ENCODE peak calls at places on chromosomes 5 and 9, in ten cellular contexts. One of them, this sample, is unnamed.

GRCh38 chr5:71747182-71747581 is 28.1 kb downstream of the CARTPT start:
- DNase-seq in naive B cell: no peak
- DNase-seq in GM18507: no peak
- DNase-seq in ovary: no peak
- DNase-seq in T-helper 1 cell: no peak
- DNase-seq in activated B cell treated with CpG ODN at 0.5 μM for 24 hours: no peak
- DNase-seq in M059J: no peak
- DNase-seq in spleen: no peak
- DNase-seq in glutamatergic neuron: no peak
- DNase-seq in kidney glomerular epithelial cell: no peak
- DNase-seq in this sample: no peak

GRCh38 chr9:134660407-134660806 is 18.8 kb downstream of the COL5A1 start:
- DNase-seq in naive B cell: no peak
- DNase-seq in GM18507: no peak
- DNase-seq in ovary: no peak
- DNase-seq in T-helper 1 cell: no peak
- DNase-seq in activated B cell treated with CpG ODN at 0.5 μM for 24 hours: no peak
- DNase-seq in M059J: peak
- DNase-seq in spleen: no peak
- DNase-seq in glutamatergic neuron: no peak
- DNase-seq in kidney glomerular epithelial cell: no peak
- DNase-seq in this sample: no peak

GRCh38 chr9:35164711-35165110 is 2.9 kb downstream of the UNC13B start:
- DNase-seq in naive B cell: no peak
- DNase-seq in GM18507: no peak
- DNase-seq in ovary: no peak
- DNase-seq in T-helper 1 cell: no peak
- DNase-seq in activated B cell treated with CpG ODN at 0.5 μM for 24 hours: no peak
- DNase-seq in M059J: peak
- DNase-seq in spleen: no peak
- DNase-seq in glutamatergic neuron: no peak
- DNase-seq in kidney glomerular epithelial cell: no peak
- DNase-seq in this sample: no peak

GRCh38 chr5:911601-912000 is 18.9 kb downstream of the TRIP13 start:
- DNase-seq in naive B cell: no peak
- DNase-seq in GM18507: no peak
- DNase-seq in ovary: no peak
- DNase-seq in T-helper 1 cell: no peak
- DNase-seq in activated B cell treated with CpG ODN at 0.5 μM for 24 hours: no peak
- DNase-seq in M059J: peak
- DNase-seq in spleen: no peak
- DNase-seq in glutamatergic neuron: no peak
- DNase-seq in kidney glomerular epithelial cell: no peak
- DNase-seq in this sample: no peak

GRCh38 chr5:93512799-93513198 is 68.2 kb downstream of the NR2F1-AS1 start:
- DNase-seq in naive B cell: no peak
- DNase-seq in GM18507: no peak
- DNase-seq in ovary: no peak
- DNase-seq in T-helper 1 cell: no peak
- DNase-seq in activated B cell treated with CpG ODN at 0.5 μM for 24 hours: no peak
- DNase-seq in M059J: peak
- DNase-seq in spleen: no peak
- DNase-seq in glutamatergic neuron: no peak
- DNase-seq in kidney glomerular epithelial cell: peak
- DNase-seq in this sample: no peak

GRCh38 chr9:135363556-135363955 is 116.0 kb upstream of the PPP1R26 start:
- DNase-seq in naive B cell: no peak
- DNase-seq in GM18507: no peak
- DNase-seq in ovary: no peak
- DNase-seq in T-helper 1 cell: no peak
- DNase-seq in activated B cell treated with CpG ODN at 0.5 μM for 24 hours: no peak
- DNase-seq in M059J: no peak
- DNase-seq in spleen: no peak
- DNase-seq in glutamatergic neuron: peak
- DNase-seq in kidney glomerular epithelial cell: no peak
- DNase-seq in this sample: no peak

GRCh38 chr9:87909310-87910041 is 8.3 kb upstream of the SPATA31C1 start:
- DNase-seq in naive B cell: no peak
- DNase-seq in GM18507: no peak
- DNase-seq in ovary: no peak
- DNase-seq in T-helper 1 cell: no peak
- DNase-seq in activated B cell treated with CpG ODN at 0.5 μM for 24 hours: no peak
- DNase-seq in M059J: peak
- DNase-seq in spleen: no peak
- DNase-seq in glutamatergic neuron: no peak
- DNase-seq in kidney glomerular epithelial cell: no peak
- DNase-seq in this sample: peak

GRCh38 chr5:171387970-171388815 is 544 bp downstream of the NPM1 start:
- DNase-seq in naive B cell: peak
- DNase-seq in GM18507: peak
- DNase-seq in ovary: peak
- DNase-seq in T-helper 1 cell: peak
- DNase-seq in activated B cell treated with CpG ODN at 0.5 μM for 24 hours: peak
- DNase-seq in M059J: peak
- DNase-seq in spleen: peak
- DNase-seq in glutamatergic neuron: peak
- DNase-seq in kidney glomerular epithelial cell: peak
- DNase-seq in this sample: peak

GRCh38 chr5:173615884-173616576 is 420 bp downstream of the BOD1 start:
- DNase-seq in naive B cell: peak
- DNase-seq in GM18507: peak
- DNase-seq in ovary: peak
- DNase-seq in T-helper 1 cell: peak
- DNase-seq in activated B cell treated with CpG ODN at 0.5 μM for 24 hours: peak
- DNase-seq in M059J: peak
- DNase-seq in spleen: peak
- DNase-seq in glutamatergic neuron: peak
- DNase-seq in kidney glomerular epithelial cell: peak
- DNase-seq in this sample: peak

GRCh38 chr9:23663536-23663935 is 162.5 kb downstream of the ELAVL2 start:
- DNase-seq in naive B cell: no peak
- DNase-seq in GM18507: no peak
- DNase-seq in ovary: no peak
- DNase-seq in T-helper 1 cell: no peak
- DNase-seq in activated B cell treated with CpG ODN at 0.5 μM for 24 hours: no peak
- DNase-seq in M059J: peak
- DNase-seq in spleen: no peak
- DNase-seq in glutamatergic neuron: no peak
- DNase-seq in kidney glomerular epithelial cell: no peak
- DNase-seq in this sample: no peak

GRCh38 chr5:111655169-111655924 is 101.6 kb downstream of the NREP start:
- DNase-seq in naive B cell: no peak
- DNase-seq in GM18507: no peak
- DNase-seq in ovary: no peak
- DNase-seq in T-helper 1 cell: no peak
- DNase-seq in activated B cell treated with CpG ODN at 0.5 μM for 24 hours: no peak
- DNase-seq in M059J: peak
- DNase-seq in spleen: no peak
- DNase-seq in glutamatergic neuron: no peak
- DNase-seq in kidney glomerular epithelial cell: no peak
- DNase-seq in this sample: no peak

This sample was measured in small intestine.